ENCODE peak calls at places on chromosomes 6 and 20, in nine cellular contexts. One of them, this sample, is unnamed.

GRCh38 chr20:415820-416322 is 7.8 kb downstream of the RBCK1 start:
- DNase-seq in EL: no peak
- DNase-seq in NCI-H1417 treated with DMSO at 0.1 percent for 48 hours: no peak
- DNase-seq in astrocyte of the cerebellum: no peak
- DNase-seq in right cardiac atrium: peak
- DNase-seq in NCI-H69: no peak
- DNase-seq in OCI-LY7: no peak
- DNase-seq in fibroblast of mammary gland: peak
- DNase-seq in DMS79 treated with DMSO at 0.1 percent for 48 hours: no peak
- DNase-seq in this sample: no peak

GRCh38 chr6:113654396-113654795 is 202.7 kb upstream of the MARCKS start:
- DNase-seq in EL: peak
- DNase-seq in NCI-H1417 treated with DMSO at 0.1 percent for 48 hours: no peak
- DNase-seq in astrocyte of the cerebellum: no peak
- DNase-seq in right cardiac atrium: peak
- DNase-seq in NCI-H69: peak
- DNase-seq in OCI-LY7: no peak
- DNase-seq in fibroblast of mammary gland: peak
- DNase-seq in DMS79 treated with DMSO at 0.1 percent for 48 hours: no peak
- DNase-seq in this sample: no peak

GRCh38 chr6:166902211-166902755 is 54.1 kb downstream of the RNASET2 start:
- DNase-seq in EL: no peak
- DNase-seq in NCI-H1417 treated with DMSO at 0.1 percent for 48 hours: no peak
- DNase-seq in astrocyte of the cerebellum: no peak
- DNase-seq in right cardiac atrium: peak
- DNase-seq in NCI-H69: no peak
- DNase-seq in OCI-LY7: no peak
- DNase-seq in fibroblast of mammary gland: no peak
- DNase-seq in DMS79 treated with DMSO at 0.1 percent for 48 hours: no peak
- DNase-seq in this sample: no peak

GRCh38 chr6:106339334-106340029 is 13.9 kb upstream of the ATG5 start:
- DNase-seq in EL: peak
- DNase-seq in NCI-H1417 treated with DMSO at 0.1 percent for 48 hours: no peak
- DNase-seq in astrocyte of the cerebellum: peak
- DNase-seq in right cardiac atrium: no peak
- DNase-seq in NCI-H69: peak
- DNase-seq in OCI-LY7: peak
- DNase-seq in fibroblast of mammary gland: peak
- DNase-seq in DMS79 treated with DMSO at 0.1 percent for 48 hours: peak
- DNase-seq in this sample: peak

GRCh38 chr6:166862287-166862977 is 93.9 kb downstream of the RNASET2 start:
- DNase-seq in EL: no peak
- DNase-seq in NCI-H1417 treated with DMSO at 0.1 percent for 48 hours: no peak
- DNase-seq in astrocyte of the cerebellum: no peak
- DNase-seq in right cardiac atrium: peak
- DNase-seq in NCI-H69: peak
- DNase-seq in OCI-LY7: no peak
- DNase-seq in fibroblast of mammary gland: no peak
- DNase-seq in DMS79 treated with DMSO at 0.1 percent for 48 hours: peak
- DNase-seq in this sample: no peak

GRCh38 chr6:33061987-33062386 is 11.5 kb downstream of the HLA-DPA1 start:
- DNase-seq in EL: peak
- DNase-seq in NCI-H1417 treated with DMSO at 0.1 percent for 48 hours: no peak
- DNase-seq in astrocyte of the cerebellum: no peak
- DNase-seq in right cardiac atrium: no peak
- DNase-seq in NCI-H69: peak
- DNase-seq in OCI-LY7: peak
- DNase-seq in fibroblast of mammary gland: peak
- DNase-seq in DMS79 treated with DMSO at 0.1 percent for 48 hours: no peak
- DNase-seq in this sample: peak

GRCh38 chr20:63082308-63082938 is 75.7 kb upstream of the BHLHE23 start:
- DNase-seq in EL: peak
- DNase-seq in NCI-H1417 treated with DMSO at 0.1 percent for 48 hours: no peak
- DNase-seq in astrocyte of the cerebellum: no peak
- DNase-seq in right cardiac atrium: peak
- DNase-seq in NCI-H69: no peak
- DNase-seq in OCI-LY7: peak
- DNase-seq in fibroblast of mammary gland: peak
- DNase-seq in DMS79 treated with DMSO at 0.1 percent for 48 hours: no peak
- DNase-seq in this sample: no peak

GRCh38 chr6:32194825-32195651 is 2.6 kb upstream of the GPSM3 start:
- DNase-seq in EL: peak
- DNase-seq in NCI-H1417 treated with DMSO at 0.1 percent for 48 hours: no peak
- DNase-seq in astrocyte of the cerebellum: peak
- DNase-seq in right cardiac atrium: peak
- DNase-seq in NCI-H69: peak
- DNase-seq in OCI-LY7: peak
- DNase-seq in fibroblast of mammary gland: peak
- DNase-seq in DMS79 treated with DMSO at 0.1 percent for 48 hours: peak
- DNase-seq in this sample: peak

GRCh38 chr20:36064661-36065426 is 89.7 kb upstream of the EPB41L1 start:
- DNase-seq in EL: peak
- DNase-seq in NCI-H1417 treated with DMSO at 0.1 percent for 48 hours: peak
- DNase-seq in astrocyte of the cerebellum: peak
- DNase-seq in right cardiac atrium: peak
- DNase-seq in NCI-H69: peak
- DNase-seq in OCI-LY7: peak
- DNase-seq in fibroblast of mammary gland: peak
- DNase-seq in DMS79 treated with DMSO at 0.1 percent for 48 hours: peak
- DNase-seq in this sample: peak

GRCh38 chr20:6819599-6819998 is 52.1 kb downstream of the BMP2 start:
- DNase-seq in EL: no peak
- DNase-seq in NCI-H1417 treated with DMSO at 0.1 percent for 48 hours: no peak
- DNase-seq in astrocyte of the cerebellum: no peak
- DNase-seq in right cardiac atrium: no peak
- DNase-seq in NCI-H69: peak
- DNase-seq in OCI-LY7: no peak
- DNase-seq in fibroblast of mammary gland: no peak
- DNase-seq in DMS79 treated with DMSO at 0.1 percent for 48 hours: no peak
- DNase-seq in this sample: no peak

GRCh38 chr20:53142225-53142624 is 170.1 kb downstream of the TSHZ2 start:
- DNase-seq in EL: no peak
- DNase-seq in NCI-H1417 treated with DMSO at 0.1 percent for 48 hours: no peak
- DNase-seq in astrocyte of the cerebellum: no peak
- DNase-seq in right cardiac atrium: no peak
- DNase-seq in NCI-H69: peak
- DNase-seq in OCI-LY7: peak
- DNase-seq in fibroblast of mammary gland: no peak
- DNase-seq in DMS79 treated with DMSO at 0.1 percent for 48 hours: no peak
- DNase-seq in this sample: no peak

GRCh38 chr6:79798841-79799240 is 148.5 kb downstream of the ELOVL4 start:
- DNase-seq in EL: no peak
- DNase-seq in NCI-H1417 treated with DMSO at 0.1 percent for 48 hours: no peak
- DNase-seq in astrocyte of the cerebellum: no peak
- DNase-seq in right cardiac atrium: no peak
- DNase-seq in NCI-H69: no peak
- DNase-seq in OCI-LY7: no peak
- DNase-seq in fibroblast of mammary gland: no peak
- DNase-seq in DMS79 treated with DMSO at 0.1 percent for 48 hours: no peak
- DNase-seq in this sample: no peak

GRCh38 chr6:41729624-41730023 is 5.8 kb downstream of the TFEB start:
- DNase-seq in EL: no peak
- DNase-seq in NCI-H1417 treated with DMSO at 0.1 percent for 48 hours: no peak
- DNase-seq in astrocyte of the cerebellum: no peak
- DNase-seq in right cardiac atrium: peak
- DNase-seq in NCI-H69: no peak
- DNase-seq in OCI-LY7: no peak
- DNase-seq in fibroblast of mammary gland: no peak
- DNase-seq in DMS79 treated with DMSO at 0.1 percent for 48 hours: no peak
- DNase-seq in this sample: no peak

GRCh38 chr20:48006036-48006833 is 221.0 kb upstream of the SULF2 start:
- DNase-seq in EL: peak
- DNase-seq in NCI-H1417 treated with DMSO at 0.1 percent for 48 hours: no peak
- DNase-seq in astrocyte of the cerebellum: no peak
- DNase-seq in right cardiac atrium: no peak
- DNase-seq in NCI-H69: no peak
- DNase-seq in OCI-LY7: peak
- DNase-seq in fibroblast of mammary gland: no peak
- DNase-seq in DMS79 treated with DMSO at 0.1 percent for 48 hours: no peak
- DNase-seq in this sample: no peak

GRCh38 chr6:3769610-3770009 is 18.1 kb upstream of the PXDC1 start:
- DNase-seq in EL: peak
- DNase-seq in NCI-H1417 treated with DMSO at 0.1 percent for 48 hours: no peak
- DNase-seq in astrocyte of the cerebellum: no peak
- DNase-seq in right cardiac atrium: no peak
- DNase-seq in NCI-H69: no peak
- DNase-seq in OCI-LY7: no peak
- DNase-seq in fibroblast of mammary gland: peak
- DNase-seq in DMS79 treated with DMSO at 0.1 percent for 48 hours: no peak
- DNase-seq in this sample: peak

GRCh38 chr20:35404614-35405259 is 7.0 kb downstream of the UQCC1 start:
- DNase-seq in EL: no peak
- DNase-seq in NCI-H1417 treated with DMSO at 0.1 percent for 48 hours: no peak
- DNase-seq in astrocyte of the cerebellum: no peak
- DNase-seq in right cardiac atrium: no peak
- DNase-seq in NCI-H69: no peak
- DNase-seq in OCI-LY7: peak
- DNase-seq in fibroblast of mammary gland: no peak
- DNase-seq in DMS79 treated with DMSO at 0.1 percent for 48 hours: no peak
- DNase-seq in this sample: no peak

GRCh38 chr6:87308970-87309369 is 13.4 kb upstream of the SMIM8 start:
- DNase-seq in EL: no peak
- DNase-seq in NCI-H1417 treated with DMSO at 0.1 percent for 48 hours: no peak
- DNase-seq in astrocyte of the cerebellum: no peak
- DNase-seq in right cardiac atrium: no peak
- DNase-seq in NCI-H69: no peak
- DNase-seq in OCI-LY7: no peak
- DNase-seq in fibroblast of mammary gland: no peak
- DNase-seq in DMS79 treated with DMSO at 0.1 percent for 48 hours: no peak
- DNase-seq in this sample: no peak

GRCh38 chr6:138088307-138088744 is 18.9 kb downstream of the PERP start:
- DNase-seq in EL: peak
- DNase-seq in NCI-H1417 treated with DMSO at 0.1 percent for 48 hours: peak
- DNase-seq in astrocyte of the cerebellum: peak
- DNase-seq in right cardiac atrium: no peak
- DNase-seq in NCI-H69: peak
- DNase-seq in OCI-LY7: no peak
- DNase-seq in fibroblast of mammary gland: peak
- DNase-seq in DMS79 treated with DMSO at 0.1 percent for 48 hours: peak
- DNase-seq in this sample: peak

GRCh38 chr6:118548136-118548535 is at the start of gene PLN:
- DNase-seq in EL: no peak
- DNase-seq in NCI-H1417 treated with DMSO at 0.1 percent for 48 hours: no peak
- DNase-seq in astrocyte of the cerebellum: no peak
- DNase-seq in right cardiac atrium: no peak
- DNase-seq in NCI-H69: no peak
- DNase-seq in OCI-LY7: no peak
- DNase-seq in fibroblast of mammary gland: no peak
- DNase-seq in DMS79 treated with DMSO at 0.1 percent for 48 hours: no peak
- DNase-seq in this sample: no peak

GRCh38 chr6:134663800-134664535 is 285.9 kb downstream of the ALDH8A1 start:
- DNase-seq in EL: peak
- DNase-seq in NCI-H1417 treated with DMSO at 0.1 percent for 48 hours: no peak
- DNase-seq in astrocyte of the cerebellum: no peak
- DNase-seq in right cardiac atrium: no peak
- DNase-seq in NCI-H69: no peak
- DNase-seq in OCI-LY7: no peak
- DNase-seq in fibroblast of mammary gland: no peak
- DNase-seq in DMS79 treated with DMSO at 0.1 percent for 48 hours: no peak
- DNase-seq in this sample: peak

GRCh38 chr20:59631751-59632380 is 27.5 kb downstream of the PHACTR3 start:
- DNase-seq in EL: no peak
- DNase-seq in NCI-H1417 treated with DMSO at 0.1 percent for 48 hours: no peak
- DNase-seq in astrocyte of the cerebellum: no peak
- DNase-seq in right cardiac atrium: no peak
- DNase-seq in NCI-H69: no peak
- DNase-seq in OCI-LY7: no peak
- DNase-seq in fibroblast of mammary gland: no peak
- DNase-seq in DMS79 treated with DMSO at 0.1 percent for 48 hours: no peak
- DNase-seq in this sample: no peak

GRCh38 chr6:127481081-127481480 is 21.9 kb upstream of the KIAA0408 start:
- DNase-seq in EL: peak
- DNase-seq in NCI-H1417 treated with DMSO at 0.1 percent for 48 hours: no peak
- DNase-seq in astrocyte of the cerebellum: no peak
- DNase-seq in right cardiac atrium: no peak
- DNase-seq in NCI-H69: no peak
- DNase-seq in OCI-LY7: no peak
- DNase-seq in fibroblast of mammary gland: no peak
- DNase-seq in DMS79 treated with DMSO at 0.1 percent for 48 hours: no peak
- DNase-seq in this sample: peak

GRCh38 chr6:98977606-98978292 is 30.0 kb upstream of the FBXL4 start:
- DNase-seq in EL: no peak
- DNase-seq in NCI-H1417 treated with DMSO at 0.1 percent for 48 hours: no peak
- DNase-seq in astrocyte of the cerebellum: no peak
- DNase-seq in right cardiac atrium: no peak
- DNase-seq in NCI-H69: peak
- DNase-seq in OCI-LY7: no peak
- DNase-seq in fibroblast of mammary gland: no peak
- DNase-seq in DMS79 treated with DMSO at 0.1 percent for 48 hours: no peak
- DNase-seq in this sample: no peak

GRCh38 chr6:119160911-119161310 is 82.4 kb upstream of the FAM184A start:
- DNase-seq in EL: no peak
- DNase-seq in NCI-H1417 treated with DMSO at 0.1 percent for 48 hours: no peak
- DNase-seq in astrocyte of the cerebellum: no peak
- DNase-seq in right cardiac atrium: no peak
- DNase-seq in NCI-H69: no peak
- DNase-seq in OCI-LY7: no peak
- DNase-seq in fibroblast of mammary gland: peak
- DNase-seq in DMS79 treated with DMSO at 0.1 percent for 48 hours: no peak
- DNase-seq in this sample: no peak

GRCh38 chr6:170025341-170026271 is 265.3 kb downstream of the DLL1 start:
- DNase-seq in EL: no peak
- DNase-seq in NCI-H1417 treated with DMSO at 0.1 percent for 48 hours: no peak
- DNase-seq in astrocyte of the cerebellum: no peak
- DNase-seq in right cardiac atrium: no peak
- DNase-seq in NCI-H69: peak
- DNase-seq in OCI-LY7: no peak
- DNase-seq in fibroblast of mammary gland: no peak
- DNase-seq in DMS79 treated with DMSO at 0.1 percent for 48 hours: peak
- DNase-seq in this sample: no peak

GRCh38 chr6:2563635-2564034 is 187.1 kb downstream of the MYLK4 start:
- DNase-seq in EL: no peak
- DNase-seq in NCI-H1417 treated with DMSO at 0.1 percent for 48 hours: no peak
- DNase-seq in astrocyte of the cerebellum: no peak
- DNase-seq in right cardiac atrium: no peak
- DNase-seq in NCI-H69: no peak
- DNase-seq in OCI-LY7: no peak
- DNase-seq in fibroblast of mammary gland: no peak
- DNase-seq in DMS79 treated with DMSO at 0.1 percent for 48 hours: peak
- DNase-seq in this sample: no peak

GRCh38 chr6:128463942-128464341 is 56.5 kb downstream of the PTPRK start:
- DNase-seq in EL: peak
- DNase-seq in NCI-H1417 treated with DMSO at 0.1 percent for 48 hours: no peak
- DNase-seq in astrocyte of the cerebellum: peak
- DNase-seq in right cardiac atrium: no peak
- DNase-seq in NCI-H69: peak
- DNase-seq in OCI-LY7: no peak
- DNase-seq in fibroblast of mammary gland: no peak
- DNase-seq in DMS79 treated with DMSO at 0.1 percent for 48 hours: no peak
- DNase-seq in this sample: peak

GRCh38 chr20:15889924-15890256 is 683.4 kb downstream of the KIF16B start:
- DNase-seq in EL: no peak
- DNase-seq in NCI-H1417 treated with DMSO at 0.1 percent for 48 hours: no peak
- DNase-seq in astrocyte of the cerebellum: no peak
- DNase-seq in right cardiac atrium: no peak
- DNase-seq in NCI-H69: no peak
- DNase-seq in OCI-LY7: no peak
- DNase-seq in fibroblast of mammary gland: no peak
- DNase-seq in DMS79 treated with DMSO at 0.1 percent for 48 hours: no peak
- DNase-seq in this sample: no peak

GRCh38 chr6:141309295-141309694 is 823.4 kb upstream of the GJE1 start:
- DNase-seq in EL: peak
- DNase-seq in NCI-H1417 treated with DMSO at 0.1 percent for 48 hours: no peak
- DNase-seq in astrocyte of the cerebellum: no peak
- DNase-seq in right cardiac atrium: no peak
- DNase-seq in NCI-H69: no peak
- DNase-seq in OCI-LY7: peak
- DNase-seq in fibroblast of mammary gland: peak
- DNase-seq in DMS79 treated with DMSO at 0.1 percent for 48 hours: no peak
- DNase-seq in this sample: peak

GRCh38 chr20:19701449-19701848 is 56.6 kb upstream of the RIN2 start:
- DNase-seq in EL: no peak
- DNase-seq in NCI-H1417 treated with DMSO at 0.1 percent for 48 hours: no peak
- DNase-seq in astrocyte of the cerebellum: no peak
- DNase-seq in right cardiac atrium: no peak
- DNase-seq in NCI-H69: no peak
- DNase-seq in OCI-LY7: peak
- DNase-seq in fibroblast of mammary gland: no peak
- DNase-seq in DMS79 treated with DMSO at 0.1 percent for 48 hours: no peak
- DNase-seq in this sample: no peak

GRCh38 chr6:55913213-55914195 is 38.1 kb upstream of the BMP5 start:
- DNase-seq in EL: no peak
- DNase-seq in NCI-H1417 treated with DMSO at 0.1 percent for 48 hours: no peak
- DNase-seq in astrocyte of the cerebellum: no peak
- DNase-seq in right cardiac atrium: no peak
- DNase-seq in NCI-H69: peak
- DNase-seq in OCI-LY7: no peak
- DNase-seq in fibroblast of mammary gland: peak
- DNase-seq in DMS79 treated with DMSO at 0.1 percent for 48 hours: no peak
- DNase-seq in this sample: no peak